ENCODE peak calls at places on chromosomes 1 and 21, in four cellular contexts. One of them, this sample, is unnamed.

GRCh38 chr1:12294076-12294475 is 64.2 kb downstream of the VPS13D start:
- DNase-seq in BJ: no peak
- DNase-seq in IMR-90: peak
- DNase-seq in AG09309: no peak
- DNase-seq in this sample: peak

GRCh38 chr1:235127774-235128452 is 724 bp downstream of the TOMM20 start:
- DNase-seq in BJ: no peak
- DNase-seq in IMR-90: no peak
- DNase-seq in AG09309: no peak
- DNase-seq in this sample: no peak

GRCh38 chr1:150528997-150529396 is 13.4 kb downstream of the FALEC start:
- DNase-seq in BJ: no peak
- DNase-seq in IMR-90: peak
- DNase-seq in AG09309: no peak
- DNase-seq in this sample: peak

GRCh38 chr1:11132571-11133293 is 33.1 kb upstream of the EXOSC10 start:
- DNase-seq in BJ: no peak
- DNase-seq in IMR-90: no peak
- DNase-seq in AG09309: no peak
- DNase-seq in this sample: no peak

GRCh38 chr1:112465122-112465521 is 43.6 kb upstream of the WNT2B start:
- DNase-seq in BJ: no peak
- DNase-seq in IMR-90: peak
- DNase-seq in AG09309: no peak
- DNase-seq in this sample: peak

GRCh38 chr1:234545512-234546386 is 64.2 kb downstream of the IRF2BP2 start:
- DNase-seq in BJ: no peak
- DNase-seq in IMR-90: peak
- DNase-seq in AG09309: no peak
- DNase-seq in this sample: no peak

GRCh38 chr1:234539666-234540403 is 60.9 kb upstream of the TARBP1 start:
- DNase-seq in BJ: no peak
- DNase-seq in IMR-90: no peak
- DNase-seq in AG09309: no peak
- DNase-seq in this sample: no peak

GRCh38 chr1:85321237-85321964 is 45.0 kb upstream of the BCL10 start:
- DNase-seq in BJ: no peak
- DNase-seq in IMR-90: peak
- DNase-seq in AG09309: no peak
- DNase-seq in this sample: peak

GRCh38 chr1:201740609-201741231 is 88.2 kb upstream of the IPO9 start:
- DNase-seq in BJ: no peak
- DNase-seq in IMR-90: no peak
- DNase-seq in AG09309: no peak
- DNase-seq in this sample: no peak

GRCh38 chr1:22317231-22317919 is 134.3 kb upstream of the ZBTB40 start:
- DNase-seq in BJ: no peak
- DNase-seq in IMR-90: no peak
- DNase-seq in AG09309: no peak
- DNase-seq in this sample: no peak

DNA sequence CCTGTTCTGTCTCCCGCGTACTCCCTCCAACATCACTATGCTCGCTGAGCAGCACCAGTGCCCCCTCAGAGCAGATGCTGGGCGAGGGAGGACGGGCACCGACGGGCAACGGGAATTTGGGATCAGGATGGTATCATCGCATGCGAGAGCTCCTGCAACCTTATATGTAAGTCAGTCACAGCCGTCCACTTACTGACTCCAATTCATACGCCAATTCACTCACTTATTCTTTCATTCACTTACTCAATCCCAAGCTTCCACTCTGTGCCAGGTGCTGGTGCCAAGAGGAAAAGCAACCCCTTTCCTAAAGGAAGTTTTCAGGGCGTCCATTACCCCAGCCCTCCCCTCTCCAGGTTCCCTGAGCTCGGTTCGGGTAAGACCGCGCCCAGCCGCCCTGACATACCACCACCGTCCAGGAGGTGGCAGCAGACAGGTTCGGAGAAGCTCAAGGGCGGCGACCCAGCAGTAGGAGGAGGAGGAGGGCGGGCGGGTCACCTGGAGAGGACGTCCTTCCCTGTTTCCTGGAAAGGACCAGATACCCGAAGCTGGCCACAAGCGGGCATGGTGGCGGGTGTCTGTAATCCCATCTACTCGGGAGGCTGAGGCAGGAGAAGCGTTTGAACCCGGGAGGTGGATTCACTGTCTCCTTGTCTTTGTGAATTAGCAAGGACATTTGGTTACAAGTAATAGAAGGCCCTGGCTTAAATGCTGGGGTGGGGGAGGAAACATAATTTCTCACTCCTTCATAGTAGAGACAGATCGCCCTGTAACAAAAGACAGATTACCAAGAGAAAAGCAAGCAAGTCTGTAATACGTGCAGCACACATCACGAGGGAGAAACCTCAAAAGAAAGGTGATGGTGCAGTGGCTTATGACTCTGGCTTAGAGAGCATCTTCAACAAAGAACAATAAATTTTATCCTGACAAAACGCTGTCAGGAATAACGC is 7.6 kb upstream of the IL22RA1 start:
- DNase-seq in BJ: no peak
- DNase-seq in IMR-90: peak
- DNase-seq in AG09309: peak
- DNase-seq in this sample: peak
- TF ChIP-seq CTCF in BJ: peak
- TF ChIP-seq CTCF in IMR-90: peak
- TF ChIP-seq CTCF in AG09309: peak
- TF ChIP-seq CTCF in this sample: peak

DNA sequence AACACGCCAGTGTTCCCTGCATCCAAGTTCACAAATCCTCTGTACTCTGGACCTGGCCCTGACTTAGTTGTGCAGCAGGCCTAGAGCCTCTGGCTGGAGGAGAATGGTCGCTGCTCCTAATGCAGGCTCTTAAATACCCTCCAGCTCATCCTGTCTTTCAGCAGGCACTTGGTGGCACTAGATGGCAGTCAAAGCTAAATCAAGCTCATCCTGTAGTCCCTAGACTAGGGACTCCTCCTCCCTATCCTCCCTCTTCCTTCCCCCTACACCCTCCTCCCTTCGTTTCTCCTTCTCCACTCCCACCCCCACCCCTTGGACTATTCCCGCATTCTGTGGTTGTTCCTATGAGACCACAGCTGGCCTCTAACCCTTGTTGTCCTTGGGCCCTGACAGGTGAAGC is 41.5 kb upstream of the MTR start:
- DNase-seq in BJ: no peak
- DNase-seq in IMR-90: peak
- DNase-seq in AG09309: peak
- DNase-seq in this sample: peak
- TF ChIP-seq CTCF in BJ: peak
- TF ChIP-seq CTCF in IMR-90: peak
- TF ChIP-seq CTCF in AG09309: peak
- TF ChIP-seq CTCF in this sample: peak

GRCh38 chr1:42660907-42661500 is 2.8 kb downstream of the PPIH start:
- DNase-seq in BJ: no peak
- DNase-seq in IMR-90: no peak
- DNase-seq in AG09309: no peak
- DNase-seq in this sample: no peak

GRCh38 chr1:42658880-42659337 is 686 bp downstream of the PPIH start:
- DNase-seq in BJ: no peak
- DNase-seq in IMR-90: peak
- DNase-seq in AG09309: no peak
- DNase-seq in this sample: no peak

GRCh38 chr1:42657981-42658879 is at the start of gene PPIH:
- DNase-seq in BJ: peak
- DNase-seq in IMR-90: peak
- DNase-seq in AG09309: peak
- DNase-seq in this sample: peak
- TF ChIP-seq CTCF in BJ: peak
- TF ChIP-seq CTCF in IMR-90: peak
- TF ChIP-seq CTCF in AG09309: no peak
- TF ChIP-seq CTCF in this sample: no peak

GRCh38 chr21:37220981-37221664 is 46.0 kb downstream of the VPS26C start:
- DNase-seq in BJ: peak
- DNase-seq in IMR-90: peak
- DNase-seq in AG09309: peak
- DNase-seq in this sample: peak

GRCh38 chr21:37223804-37224345 is 43.3 kb downstream of the VPS26C start:
- DNase-seq in BJ: no peak
- DNase-seq in IMR-90: no peak
- DNase-seq in AG09309: no peak
- DNase-seq in this sample: no peak

GRCh38 chr21:37219766-37220432 is 47.2 kb downstream of the VPS26C start:
- DNase-seq in BJ: no peak
- DNase-seq in IMR-90: no peak
- DNase-seq in AG09309: no peak
- DNase-seq in this sample: no peak

GRCh38 chr21:37224861-37225260 is 42.3 kb downstream of the VPS26C start:
- DNase-seq in BJ: no peak
- DNase-seq in IMR-90: no peak
- DNase-seq in AG09309: no peak
- DNase-seq in this sample: no peak

DNA sequence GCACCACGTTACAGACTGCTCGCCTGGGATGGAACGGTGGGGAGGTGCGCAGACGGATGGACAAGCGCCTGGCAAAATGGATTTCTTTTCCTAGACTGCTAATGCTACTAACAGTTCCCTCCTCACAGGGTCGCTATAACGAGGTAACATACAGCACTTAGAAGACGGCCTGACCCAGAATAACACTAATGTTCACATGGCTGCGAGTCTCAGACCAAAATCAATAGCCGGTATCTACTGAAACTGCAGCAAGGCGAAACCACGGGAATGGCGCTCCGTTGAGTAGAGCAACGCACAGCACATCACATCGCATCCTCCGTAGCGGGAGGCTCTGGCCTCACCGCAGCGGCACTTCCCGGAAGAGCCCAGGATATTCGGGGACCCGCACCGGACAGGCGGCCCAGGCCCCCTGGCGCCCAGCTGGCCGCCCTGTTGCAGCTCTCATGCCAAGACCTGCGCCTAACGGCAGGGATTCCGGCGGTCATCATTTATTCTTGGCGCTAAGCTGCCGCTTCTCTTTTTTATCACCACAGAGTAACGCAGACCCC is 46.6 kb downstream of the VPS26C start:
- DNase-seq in BJ: no peak
- DNase-seq in IMR-90: peak
- DNase-seq in AG09309: no peak
- DNase-seq in this sample: peak
- TF ChIP-seq CTCF in BJ: peak
- TF ChIP-seq CTCF in IMR-90: no peak
- TF ChIP-seq CTCF in AG09309: peak
- TF ChIP-seq CTCF in this sample: no peak

GRCh38 chr1:160488347-160489058 is 34.6 kb downstream of the SLAMF6 start:
- DNase-seq in BJ: no peak
- DNase-seq in IMR-90: no peak
- DNase-seq in AG09309: no peak
- DNase-seq in this sample: no peak
- TF ChIP-seq CTCF in BJ: no peak
- TF ChIP-seq CTCF in IMR-90: no peak
- TF ChIP-seq CTCF in AG09309: no peak
- TF ChIP-seq CTCF in this sample: no peak

GRCh38 chr1:17627239-17628052 is 87.9 kb downstream of the ARHGEF10L start:
- DNase-seq in BJ: no peak
- DNase-seq in IMR-90: no peak
- DNase-seq in AG09309: no peak
- DNase-seq in this sample: no peak
- TF ChIP-seq CTCF in BJ: no peak
- TF ChIP-seq CTCF in IMR-90: no peak
- TF ChIP-seq CTCF in AG09309: no peak
- TF ChIP-seq CTCF in this sample: no peak

GRCh38 chr1:206932271-206932670 is 10.5 kb upstream of the FCMR start:
- DNase-seq in BJ: no peak
- DNase-seq in IMR-90: no peak
- DNase-seq in AG09309: no peak
- DNase-seq in this sample: no peak

GRCh38 chr1:206937437-206937836 is 8.8 kb downstream of the PIGR start:
- DNase-seq in BJ: no peak
- DNase-seq in IMR-90: no peak
- DNase-seq in AG09309: no peak
- DNase-seq in this sample: no peak

GRCh38 chr1:206939131-206939530 is 7.1 kb downstream of the PIGR start:
- DNase-seq in BJ: no peak
- DNase-seq in IMR-90: no peak
- DNase-seq in AG09309: no peak
- DNase-seq in this sample: no peak

GRCh38 chr1:206933333-206933945 is 11.7 kb upstream of the FCMR start:
- DNase-seq in BJ: no peak
- DNase-seq in IMR-90: no peak
- DNase-seq in AG09309: no peak
- DNase-seq in this sample: no peak

DNA sequence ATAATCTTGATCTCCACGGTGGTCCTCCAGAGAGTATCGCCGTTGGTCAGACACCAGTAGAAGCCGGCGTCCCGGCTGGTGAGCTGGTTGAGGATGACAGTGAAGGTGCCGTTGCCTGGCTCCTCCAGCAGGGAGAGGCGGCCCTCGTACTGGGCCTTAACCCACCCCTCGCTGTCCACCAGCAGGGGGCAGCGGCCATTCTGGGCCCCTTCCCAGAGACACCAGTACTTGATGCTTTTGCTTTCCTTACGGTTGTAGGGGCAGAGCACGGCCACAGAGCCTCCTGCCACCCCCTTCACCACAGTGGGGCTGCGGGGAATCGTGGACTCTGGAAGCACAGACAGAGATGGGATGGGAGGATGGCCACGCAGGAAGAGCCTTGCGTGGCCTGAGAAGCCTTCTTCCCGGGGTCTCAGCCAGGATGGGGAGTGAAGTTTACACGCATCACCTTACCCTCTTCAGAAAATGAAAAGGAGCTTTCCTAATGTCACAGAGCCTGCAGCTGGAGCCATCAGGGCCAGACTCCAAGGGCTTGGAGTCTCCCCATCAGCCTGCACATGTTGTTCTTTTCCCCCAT is 10.7 kb downstream of the PIGR start:
- DNase-seq in BJ: no peak
- DNase-seq in IMR-90: peak
- DNase-seq in AG09309: no peak
- DNase-seq in this sample: no peak
- TF ChIP-seq CTCF in BJ: peak
- TF ChIP-seq CTCF in IMR-90: peak
- TF ChIP-seq CTCF in AG09309: peak
- TF ChIP-seq CTCF in this sample: peak

GRCh38 chr1:8598060-8598724 is 219.2 kb downstream of the RERE start:
- DNase-seq in BJ: no peak
- DNase-seq in IMR-90: peak
- DNase-seq in AG09309: no peak
- DNase-seq in this sample: peak
- TF ChIP-seq CTCF in BJ: peak
- TF ChIP-seq CTCF in IMR-90: peak
- TF ChIP-seq CTCF in AG09309: peak
- TF ChIP-seq CTCF in this sample: peak

This sample was measured in foreskin fibroblast.